ENCODE peak calls at places on chromosomes 1 and 21, in four cellular contexts. T, P, C and Z are unnamed samples.

GRCh38 chr1:167502719-167503452 is 15.4 kb downstream of the CD247 start:
- DNase-seq in P (no peak), C (no peak), T (no peak), Z (no peak)

GRCh38 chr1:69175078-69175477 is 392.6 kb upstream of the LRRC7 start:
- DNase-seq in P (no peak), T (no peak), C (no peak), Z (no peak)

GRCh38 chr1:1858382-1859086 is 32.4 kb downstream of the GNB1 start:
- DNase-seq in C (peak; percentile 78), P (peak; percentile 28), T (peak; percentile 97), Z (no peak)

GRCh38 chr1:116739371-116740007 is 14.7 kb upstream of the CD2 start:
- DNase-seq in C (peak; percentile 59), P (no peak), T (no peak), Z (no peak)

GRCh38 chr1:53089478-53090226 is 27.6 kb downstream of the PODN start:
- DNase-seq in P (peak; percentile 42), C (no peak), T (peak; percentile 42), Z (no peak)

GRCh38 chr21:14757533-14758327 is 211.6 kb upstream of the SAMSN1 start:
- DNase-seq in P (no peak), T (no peak), C (no peak), Z (no peak)

GRCh38 chr1:64721135-64721534 is 23.7 kb upstream of the RAVER2 start:
- DNase-seq in P (no peak), C (no peak), T (no peak), Z (no peak)

GRCh38 chr1:88433556-88433955 is 250.5 kb upstream of the PKN2 start:
- DNase-seq in P (peak; percentile 41), C (no peak), T (no peak), Z (no peak)

GRCh38 chr1:221862971-221863370 is 121.1 kb upstream of the DUSP10 start:
- DNase-seq in T (no peak), C (no peak), P (no peak), Z (no peak)

GRCh38 chr21:15210235-15210678 is 145.5 kb upstream of the NRIP1 start:
- DNase-seq in C (peak; percentile 73), T (peak; percentile 39), P (peak; percentile 27), Z (no peak)

GRCh38 chr1:36582066-36582755 is 99.5 kb upstream of the CSF3R start:
- DNase-seq in C (no peak), P (no peak), T (no peak), Z (no peak)